ENCODE peak calls at places on chromosomes 4 and X, in five cellular contexts. Q is Calu3, B is breast epithelium, L is left lung, K is bronchial epithelial cell. P is an unnamed sample.
A peak's percentile ranks its signal among the peaks of the same experiment; 100 is the strongest.

GRCh38 chr4:107635735-107636134 is 84.3 kb downstream of the PAPSS1 start:
- DNase-seq in Q (no peak), B (no peak), L (no peak), K (no peak), P (no peak)

GRCh38 chrX:9569875-9570274 is 105.0 kb downstream of the TBL1X start:
- DNase-seq in Q (no peak), B (no peak), L (no peak), K (no peak), P (no peak)

GRCh38 chrX:41621236-41621651 is 67.5 kb upstream of the GPR34 start:
- DNase-seq in Q (peak; percentile 62), B (no peak), L (no peak), K (peak; percentile 13), P (no peak)

GRCh38 chr4:67871867-67872266 is 11.9 kb downstream of the TMPRSS11D start:
- DNase-seq in Q (no peak), B (no peak), L (no peak), K (peak; percentile 78), P (peak; percentile 55)

GRCh38 chr4:165111906-165112257 is 778 bp downstream of the TMEM192 start:
- DNase-seq in Q (no peak), B (no peak), L (no peak), K (no peak), P (no peak)

GRCh38 chr4:89072921-89073320 is 15.9 kb upstream of the FAM13A start:
- DNase-seq in Q (no peak), B (no peak), L (no peak), K (no peak), P (no peak)

GRCh38 chr4:151921811-151922210 is 161.0 kb upstream of the GATB start:
- DNase-seq in Q (no peak), B (no peak), L (no peak), K (peak; percentile 49), P (no peak)

GRCh38 chr4:3829954-3830773 is 64.0 kb downstream of the ADRA2C start:
- DNase-seq in Q (no peak), B (no peak), L (peak; percentile 43), K (no peak), P (no peak)

GRCh38 chr4:70688795-70689231 is 481 bp downstream of the UTP3 start:
- DNase-seq in Q (no peak), B (no peak), L (no peak), K (no peak), P (no peak)

GRCh38 chr4:83208371-83208770 is 76.2 kb downstream of the COQ2 start:
- DNase-seq in Q (no peak), B (no peak), L (no peak), K (no peak), P (no peak)

DNA sequence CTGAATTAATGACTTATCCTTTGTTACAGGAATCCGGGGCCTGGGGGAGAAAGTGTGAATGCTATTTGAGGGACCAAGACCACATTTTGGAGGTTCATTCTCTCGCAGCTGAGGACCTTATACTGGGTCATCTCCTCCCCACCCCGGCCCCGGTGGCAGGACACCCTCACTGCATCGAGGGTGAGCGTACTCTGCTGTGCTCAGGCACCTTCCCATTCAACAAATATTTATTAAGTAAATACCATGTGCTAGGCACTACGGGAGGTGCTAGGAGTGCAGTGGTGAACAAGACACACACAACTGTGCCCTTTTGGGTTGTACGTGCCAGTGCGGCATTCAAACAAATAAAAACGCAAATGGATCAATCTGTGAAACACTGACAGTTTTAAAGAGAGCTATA is 24.7 kb downstream of the ADGRG2 start:
- DNase-seq in Q (no peak), B (no peak), L (no peak), K (no peak), P (no peak)
- TF ChIP-seq CTCF in Q (no peak), B (no peak), L (no peak), K (no peak), P (no peak)

GRCh38 chrX:153673398-153674218 is at the start of gene PNCK:
- DNase-seq in Q (no peak), B (peak; percentile 12), L (no peak), K (no peak), P (no peak)
- TF ChIP-seq CTCF in Q (no peak), B (no peak), L (no peak), K (no peak), P (no peak)

GRCh38 chr4:175560628-175561027 is 251.4 kb downstream of the GPM6A start:
- DNase-seq in Q (no peak), B (no peak), L (no peak), K (peak; percentile 31), P (peak; percentile 55)
- TF ChIP-seq CTCF in Q (no peak), B (no peak), L (no peak), K (no peak), P (peak; percentile 56)

DNA sequence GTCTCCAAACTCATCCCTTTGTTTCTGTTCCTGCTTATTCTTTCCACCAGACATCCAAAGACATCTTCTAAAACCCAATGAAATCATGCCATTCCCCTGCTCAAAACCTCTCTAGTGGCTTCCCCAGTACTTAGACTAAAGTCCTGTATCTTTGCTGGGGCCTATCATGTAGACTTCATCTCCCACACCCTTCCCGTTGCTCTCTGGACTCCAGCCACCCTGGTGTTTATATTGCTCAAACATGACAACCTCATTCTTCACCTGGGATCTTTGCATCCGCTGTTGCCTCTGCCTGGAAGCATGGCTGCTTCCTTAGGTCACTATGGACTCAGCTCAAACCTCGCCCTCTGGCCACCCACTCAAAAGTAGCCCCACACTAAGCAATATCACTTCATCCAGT is 23.7 kb downstream of the TBC1D1 start:
- DNase-seq in Q (no peak), B (no peak), L (no peak), K (no peak), P (no peak)
- TF ChIP-seq CTCF in Q (no peak), B (no peak), L (no peak), K (no peak), P (no peak)

DNA sequence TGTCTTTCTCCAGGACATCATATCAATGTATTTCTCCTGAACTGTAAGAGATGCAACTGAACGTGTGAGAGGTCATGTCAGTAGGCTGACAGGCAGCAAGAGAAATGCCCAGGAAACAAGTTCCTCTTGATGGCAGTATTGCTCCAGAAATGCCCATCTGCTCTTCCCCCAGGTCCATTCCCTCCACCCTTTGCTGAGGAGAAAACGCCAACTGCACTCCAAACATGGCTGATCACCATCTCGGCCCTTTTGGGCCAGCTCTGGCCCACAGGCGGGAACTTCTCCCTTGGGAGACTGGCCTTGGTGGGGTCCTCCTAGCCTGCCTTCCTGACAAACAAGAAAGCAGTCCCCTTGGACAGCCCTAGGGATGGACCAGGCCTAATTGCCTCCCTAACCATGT is 276.5 kb upstream of the AGTR2 start:
- DNase-seq in Q (no peak), B (no peak), L (no peak), K (no peak), P (peak; percentile 43)
- TF ChIP-seq CTCF in Q (no peak), B (no peak), L (peak; percentile 13), K (peak; percentile 18), P (peak; percentile 36)